ENCODE peak calls at places on chromosomes 2 and 18, in seven cellular contexts. One of them, this sample, is unnamed.
A peak's percentile ranks its signal among the peaks of the same experiment; 100 is the strongest.

GRCh38 chr18:36262971-36263370 is 34.5 kb upstream of the FHOD3 start:
- DNase-seq in upper lobe of left lung: no peak
- DNase-seq in stimulated activated CD4-positive, alpha-beta T cell treated with anti-CD3 and anti-CD28 coated beads, Interleukin-15, amount 100 ng/mL, for 24 hours: no peak
- DNase-seq in activated CD8-positive, alpha-beta memory T cell treated with anti-CD3 and anti-CD28 coated beads, Interleukin-2, amount 50 U/mL, for 48 hours: no peak
- DNase-seq in NCI-H510A treated with DMSO at 0.1 percent for 48 hours: no peak
- DNase-seq in Calu3: no peak
- DNase-seq in effector memory CD8-positive, alpha-beta T cell: no peak
- DNase-seq in this sample: no peak

GRCh38 chr18:78862395-78862794 is 117.2 kb upstream of the SALL3 start:
- DNase-seq in upper lobe of left lung: no peak
- DNase-seq in stimulated activated CD4-positive, alpha-beta T cell treated with anti-CD3 and anti-CD28 coated beads, Interleukin-15, amount 100 ng/mL, for 24 hours: no peak
- DNase-seq in activated CD8-positive, alpha-beta memory T cell treated with anti-CD3 and anti-CD28 coated beads, Interleukin-2, amount 50 U/mL, for 48 hours: no peak
- DNase-seq in NCI-H510A treated with DMSO at 0.1 percent for 48 hours: no peak
- DNase-seq in Calu3: no peak
- DNase-seq in effector memory CD8-positive, alpha-beta T cell: no peak
- DNase-seq in this sample: no peak

GRCh38 chr18:32328974-32329373 is 139.1 kb downstream of the MEP1B start:
- DNase-seq in upper lobe of left lung: no peak
- DNase-seq in stimulated activated CD4-positive, alpha-beta T cell treated with anti-CD3 and anti-CD28 coated beads, Interleukin-15, amount 100 ng/mL, for 24 hours: no peak
- DNase-seq in activated CD8-positive, alpha-beta memory T cell treated with anti-CD3 and anti-CD28 coated beads, Interleukin-2, amount 50 U/mL, for 48 hours: no peak
- DNase-seq in NCI-H510A treated with DMSO at 0.1 percent for 48 hours: no peak
- DNase-seq in Calu3: no peak
- DNase-seq in effector memory CD8-positive, alpha-beta T cell: no peak
- DNase-seq in this sample: no peak

GRCh38 chr2:136247204-136247990 is 129.4 kb upstream of the CXCR4 start:
- DNase-seq in upper lobe of left lung: no peak
- DNase-seq in stimulated activated CD4-positive, alpha-beta T cell treated with anti-CD3 and anti-CD28 coated beads, Interleukin-15, amount 100 ng/mL, for 24 hours: peak; percentile 66
- DNase-seq in activated CD8-positive, alpha-beta memory T cell treated with anti-CD3 and anti-CD28 coated beads, Interleukin-2, amount 50 U/mL, for 48 hours: peak; percentile 65
- DNase-seq in NCI-H510A treated with DMSO at 0.1 percent for 48 hours: peak; percentile 9
- DNase-seq in Calu3: no peak
- DNase-seq in effector memory CD8-positive, alpha-beta T cell: no peak
- DNase-seq in this sample: no peak

GRCh38 chr2:11678306-11678960 is 8.4 kb upstream of the NTSR2 start:
- DNase-seq in upper lobe of left lung: no peak
- DNase-seq in stimulated activated CD4-positive, alpha-beta T cell treated with anti-CD3 and anti-CD28 coated beads, Interleukin-15, amount 100 ng/mL, for 24 hours: no peak
- DNase-seq in activated CD8-positive, alpha-beta memory T cell treated with anti-CD3 and anti-CD28 coated beads, Interleukin-2, amount 50 U/mL, for 48 hours: no peak
- DNase-seq in NCI-H510A treated with DMSO at 0.1 percent for 48 hours: peak; percentile 21
- DNase-seq in Calu3: no peak
- DNase-seq in effector memory CD8-positive, alpha-beta T cell: no peak
- DNase-seq in this sample: no peak

GRCh38 chr18:28365406-28365805 is 188.5 kb upstream of the CDH2 start:
- DNase-seq in upper lobe of left lung: no peak
- DNase-seq in stimulated activated CD4-positive, alpha-beta T cell treated with anti-CD3 and anti-CD28 coated beads, Interleukin-15, amount 100 ng/mL, for 24 hours: no peak
- DNase-seq in activated CD8-positive, alpha-beta memory T cell treated with anti-CD3 and anti-CD28 coated beads, Interleukin-2, amount 50 U/mL, for 48 hours: no peak
- DNase-seq in NCI-H510A treated with DMSO at 0.1 percent for 48 hours: no peak
- DNase-seq in Calu3: peak; percentile 79
- DNase-seq in effector memory CD8-positive, alpha-beta T cell: no peak
- DNase-seq in this sample: peak; percentile 75

GRCh38 chr2:191049728-191050639 is 36.0 kb upstream of the STAT1 start:
- DNase-seq in upper lobe of left lung: no peak
- DNase-seq in stimulated activated CD4-positive, alpha-beta T cell treated with anti-CD3 and anti-CD28 coated beads, Interleukin-15, amount 100 ng/mL, for 24 hours: no peak
- DNase-seq in activated CD8-positive, alpha-beta memory T cell treated with anti-CD3 and anti-CD28 coated beads, Interleukin-2, amount 50 U/mL, for 48 hours: no peak
- DNase-seq in NCI-H510A treated with DMSO at 0.1 percent for 48 hours: no peak
- DNase-seq in Calu3: no peak
- DNase-seq in effector memory CD8-positive, alpha-beta T cell: no peak
- DNase-seq in this sample: peak; percentile 75

GRCh38 chr18:8942021-8942908 is 160.2 kb upstream of the NDUFV2 start:
- DNase-seq in upper lobe of left lung: no peak
- DNase-seq in stimulated activated CD4-positive, alpha-beta T cell treated with anti-CD3 and anti-CD28 coated beads, Interleukin-15, amount 100 ng/mL, for 24 hours: no peak
- DNase-seq in activated CD8-positive, alpha-beta memory T cell treated with anti-CD3 and anti-CD28 coated beads, Interleukin-2, amount 50 U/mL, for 48 hours: no peak
- DNase-seq in NCI-H510A treated with DMSO at 0.1 percent for 48 hours: no peak
- DNase-seq in Calu3: no peak
- DNase-seq in effector memory CD8-positive, alpha-beta T cell: no peak
- DNase-seq in this sample: no peak

GRCh38 chr2:209423562-209424541 is at the start of gene MAP2:
- DNase-seq in upper lobe of left lung: peak; percentile 79
- DNase-seq in stimulated activated CD4-positive, alpha-beta T cell treated with anti-CD3 and anti-CD28 coated beads, Interleukin-15, amount 100 ng/mL, for 24 hours: peak; percentile 81
- DNase-seq in activated CD8-positive, alpha-beta memory T cell treated with anti-CD3 and anti-CD28 coated beads, Interleukin-2, amount 50 U/mL, for 48 hours: peak; percentile 83
- DNase-seq in NCI-H510A treated with DMSO at 0.1 percent for 48 hours: peak; percentile 85
- DNase-seq in Calu3: peak; percentile 95
- DNase-seq in effector memory CD8-positive, alpha-beta T cell: peak; percentile 15
- DNase-seq in this sample: peak; percentile 71

GRCh38 chr2:118264591-118264990 is 176.3 kb downstream of the INSIG2 start:
- DNase-seq in upper lobe of left lung: no peak
- DNase-seq in stimulated activated CD4-positive, alpha-beta T cell treated with anti-CD3 and anti-CD28 coated beads, Interleukin-15, amount 100 ng/mL, for 24 hours: no peak
- DNase-seq in activated CD8-positive, alpha-beta memory T cell treated with anti-CD3 and anti-CD28 coated beads, Interleukin-2, amount 50 U/mL, for 48 hours: no peak
- DNase-seq in NCI-H510A treated with DMSO at 0.1 percent for 48 hours: no peak
- DNase-seq in Calu3: no peak
- DNase-seq in effector memory CD8-positive, alpha-beta T cell: no peak
- DNase-seq in this sample: no peak

GRCh38 chr2:161004379-161004778 is 155.8 kb upstream of the TANK start:
- DNase-seq in upper lobe of left lung: no peak
- DNase-seq in stimulated activated CD4-positive, alpha-beta T cell treated with anti-CD3 and anti-CD28 coated beads, Interleukin-15, amount 100 ng/mL, for 24 hours: no peak
- DNase-seq in activated CD8-positive, alpha-beta memory T cell treated with anti-CD3 and anti-CD28 coated beads, Interleukin-2, amount 50 U/mL, for 48 hours: no peak
- DNase-seq in NCI-H510A treated with DMSO at 0.1 percent for 48 hours: no peak
- DNase-seq in Calu3: no peak
- DNase-seq in effector memory CD8-positive, alpha-beta T cell: no peak
- DNase-seq in this sample: no peak

GRCh38 chr2:10162586-10163497 is 40.3 kb downstream of the RRM2 start:
- DNase-seq in upper lobe of left lung: no peak
- DNase-seq in stimulated activated CD4-positive, alpha-beta T cell treated with anti-CD3 and anti-CD28 coated beads, Interleukin-15, amount 100 ng/mL, for 24 hours: no peak
- DNase-seq in activated CD8-positive, alpha-beta memory T cell treated with anti-CD3 and anti-CD28 coated beads, Interleukin-2, amount 50 U/mL, for 48 hours: no peak
- DNase-seq in NCI-H510A treated with DMSO at 0.1 percent for 48 hours: no peak
- DNase-seq in Calu3: peak; percentile 23
- DNase-seq in effector memory CD8-positive, alpha-beta T cell: no peak
- DNase-seq in this sample: no peak

GRCh38 chr2:197453914-197454398 is 604 bp downstream of the COQ10B start:
- DNase-seq in upper lobe of left lung: peak; percentile 82
- DNase-seq in stimulated activated CD4-positive, alpha-beta T cell treated with anti-CD3 and anti-CD28 coated beads, Interleukin-15, amount 100 ng/mL, for 24 hours: no peak
- DNase-seq in activated CD8-positive, alpha-beta memory T cell treated with anti-CD3 and anti-CD28 coated beads, Interleukin-2, amount 50 U/mL, for 48 hours: no peak
- DNase-seq in NCI-H510A treated with DMSO at 0.1 percent for 48 hours: no peak
- DNase-seq in Calu3: no peak
- DNase-seq in effector memory CD8-positive, alpha-beta T cell: peak; percentile 5
- DNase-seq in this sample: peak; percentile 91

GRCh38 chr2:10530607-10531239 is 82.6 kb upstream of the ODC1 start:
- DNase-seq in upper lobe of left lung: peak; percentile 3
- DNase-seq in stimulated activated CD4-positive, alpha-beta T cell treated with anti-CD3 and anti-CD28 coated beads, Interleukin-15, amount 100 ng/mL, for 24 hours: no peak
- DNase-seq in activated CD8-positive, alpha-beta memory T cell treated with anti-CD3 and anti-CD28 coated beads, Interleukin-2, amount 50 U/mL, for 48 hours: peak; percentile 37
- DNase-seq in NCI-H510A treated with DMSO at 0.1 percent for 48 hours: no peak
- DNase-seq in Calu3: no peak
- DNase-seq in effector memory CD8-positive, alpha-beta T cell: no peak
- DNase-seq in this sample: no peak

GRCh38 chr18:45792551-45793294 is 32.8 kb upstream of the SIGLEC15 start:
- DNase-seq in upper lobe of left lung: no peak
- DNase-seq in stimulated activated CD4-positive, alpha-beta T cell treated with anti-CD3 and anti-CD28 coated beads, Interleukin-15, amount 100 ng/mL, for 24 hours: no peak
- DNase-seq in activated CD8-positive, alpha-beta memory T cell treated with anti-CD3 and anti-CD28 coated beads, Interleukin-2, amount 50 U/mL, for 48 hours: no peak
- DNase-seq in NCI-H510A treated with DMSO at 0.1 percent for 48 hours: no peak
- DNase-seq in Calu3: no peak
- DNase-seq in effector memory CD8-positive, alpha-beta T cell: no peak
- DNase-seq in this sample: no peak

GRCh38 chr2:59589881-59590280 is 963.6 kb downstream of the BCL11A start:
- DNase-seq in upper lobe of left lung: no peak
- DNase-seq in stimulated activated CD4-positive, alpha-beta T cell treated with anti-CD3 and anti-CD28 coated beads, Interleukin-15, amount 100 ng/mL, for 24 hours: no peak
- DNase-seq in activated CD8-positive, alpha-beta memory T cell treated with anti-CD3 and anti-CD28 coated beads, Interleukin-2, amount 50 U/mL, for 48 hours: no peak
- DNase-seq in NCI-H510A treated with DMSO at 0.1 percent for 48 hours: no peak
- DNase-seq in Calu3: no peak
- DNase-seq in effector memory CD8-positive, alpha-beta T cell: no peak
- DNase-seq in this sample: no peak

GRCh38 chr2:102520009-102520408 is 47.0 kb downstream of the SLC9A4 start:
- DNase-seq in upper lobe of left lung: peak; percentile 46
- DNase-seq in stimulated activated CD4-positive, alpha-beta T cell treated with anti-CD3 and anti-CD28 coated beads, Interleukin-15, amount 100 ng/mL, for 24 hours: peak; percentile 29
- DNase-seq in activated CD8-positive, alpha-beta memory T cell treated with anti-CD3 and anti-CD28 coated beads, Interleukin-2, amount 50 U/mL, for 48 hours: no peak
- DNase-seq in NCI-H510A treated with DMSO at 0.1 percent for 48 hours: no peak
- DNase-seq in Calu3: peak; percentile 27
- DNase-seq in effector memory CD8-positive, alpha-beta T cell: no peak
- DNase-seq in this sample: no peak

GRCh38 chr2:112583497-112584133 is 794 bp upstream of the CHCHD5 start:
- DNase-seq in upper lobe of left lung: no peak
- DNase-seq in stimulated activated CD4-positive, alpha-beta T cell treated with anti-CD3 and anti-CD28 coated beads, Interleukin-15, amount 100 ng/mL, for 24 hours: no peak
- DNase-seq in activated CD8-positive, alpha-beta memory T cell treated with anti-CD3 and anti-CD28 coated beads, Interleukin-2, amount 50 U/mL, for 48 hours: no peak
- DNase-seq in NCI-H510A treated with DMSO at 0.1 percent for 48 hours: peak; percentile 71
- DNase-seq in Calu3: no peak
- DNase-seq in effector memory CD8-positive, alpha-beta T cell: no peak
- DNase-seq in this sample: no peak

GRCh38 chr2:158486150-158486969 is 29.6 kb downstream of the PKP4 start:
- DNase-seq in upper lobe of left lung: no peak
- DNase-seq in stimulated activated CD4-positive, alpha-beta T cell treated with anti-CD3 and anti-CD28 coated beads, Interleukin-15, amount 100 ng/mL, for 24 hours: no peak
- DNase-seq in activated CD8-positive, alpha-beta memory T cell treated with anti-CD3 and anti-CD28 coated beads, Interleukin-2, amount 50 U/mL, for 48 hours: no peak
- DNase-seq in NCI-H510A treated with DMSO at 0.1 percent for 48 hours: no peak
- DNase-seq in Calu3: no peak
- DNase-seq in effector memory CD8-positive, alpha-beta T cell: no peak
- DNase-seq in this sample: no peak